ENCODE peak calls at places on chromosomes 7 and 10, in nine cellular contexts. E, L, V, B, G, Y, N, X and T are unnamed samples.

GRCh38 chr10:95308389-95309302 is 17.8 kb upstream of the PDLIM1 start:
- DNase-seq in Y (peak), E (no peak), L (peak), V (peak), G (no peak), X (no peak), N (no peak), B (peak), T (peak)

GRCh38 chr7:138186951-138187351 is 110.7 kb downstream of the AKR1D1 start:
- DNase-seq in V (no peak), B (peak), G (no peak), N (no peak), L (peak), Y (peak), X (no peak), E (no peak), T (peak)

GRCh38 chr7:20787658-20788057 is 972 bp upstream of the SP8 start:
- DNase-seq in V (no peak), N (peak), B (no peak), E (no peak), G (no peak), L (no peak), X (no peak), Y (no peak), T (no peak)

GRCh38 chr10:44185315-44185666 is 199.6 kb downstream of the CXCL12 start:
- DNase-seq in V (no peak), G (no peak), L (no peak), B (no peak), X (no peak), E (no peak), Y (no peak), N (no peak), T (no peak)

GRCh38 chr7:8176370-8177081 is 85.4 kb downstream of the ICA1 start:
- DNase-seq in N (no peak), B (no peak), V (no peak), L (no peak), E (peak), X (peak), Y (no peak), G (peak), T (no peak)

GRCh38 chr7:767580-767940 is 40.5 kb upstream of the PRKAR1B start:
- DNase-seq in L (no peak), X (no peak), E (no peak), B (no peak), G (peak), V (no peak), Y (no peak), N (no peak), T (peak)

GRCh38 chr10:120861200-120861599 is 10.0 kb downstream of the WDR11 start:
- DNase-seq in Y (no peak), L (no peak), E (no peak), B (no peak), G (no peak), V (no peak), N (no peak), X (no peak), T (no peak)

GRCh38 chr7:150898475-150899011 is 46.2 kb downstream of the AOC1 start:
- DNase-seq in G (peak), V (peak), L (peak), N (peak), E (peak), B (peak), Y (peak), X (peak), T (no peak)

GRCh38 chr7:18515067-18515466 is 19.5 kb downstream of the HDAC9 start:
- DNase-seq in V (peak), X (no peak), E (no peak), Y (peak), G (no peak), B (no peak), N (no peak), L (peak), T (no peak)

GRCh38 chr10:126932516-126932915 is 27.3 kb downstream of the DOCK1 start:
- DNase-seq in X (no peak), N (no peak), Y (no peak), L (no peak), G (no peak), B (no peak), V (no peak), E (no peak), T (no peak)

GRCh38 chr7:114857605-114858004 is 64.3 kb upstream of the MDFIC start:
- DNase-seq in B (no peak), E (no peak), V (no peak), G (no peak), X (no peak), L (no peak), Y (no peak), N (no peak), T (no peak)

GRCh38 chr10:84825330-84825729 is 496.9 kb downstream of the CCSER2 start:
- DNase-seq in B (peak), Y (peak), X (no peak), V (no peak), L (peak), G (no peak), N (no peak), E (no peak), T (peak)

GRCh38 chr7:3393862-3394261 is 92.8 kb downstream of the SDK1 start:
- DNase-seq in Y (peak), X (no peak), N (no peak), L (no peak), B (no peak), E (no peak), G (no peak), V (no peak), T (no peak)

GRCh38 chr10:32340596-32341180 is 6.3 kb downstream of the EPC1 start:
- DNase-seq in G (no peak), V (no peak), E (no peak), X (no peak), Y (no peak), N (no peak), B (no peak), L (no peak), T (no peak)

GRCh38 chr10:25952857-25953256 is 18.8 kb downstream of the MYO3A start:
- DNase-seq in B (no peak), G (no peak), N (no peak), X (peak), V (no peak), Y (no peak), E (no peak), L (no peak), T (no peak)

GRCh38 chr7:5296627-5297226 is 14.0 kb downstream of the SLC29A4 start:
- DNase-seq in E (peak), G (no peak), V (no peak), B (no peak), X (peak), N (peak), Y (no peak), L (no peak), T (no peak)

GRCh38 chr7:120582916-120583315 is 275.0 kb downstream of the TSPAN12 start:
- DNase-seq in X (no peak), E (no peak), V (no peak), Y (no peak), N (no peak), B (no peak), L (no peak), G (no peak), T (no peak)

GRCh38 chr10:27794157-27794556 is 48.5 kb upstream of the MKX start:
- DNase-seq in X (no peak), B (no peak), Y (no peak), V (peak), L (no peak), E (no peak), G (no peak), N (no peak), T (no peak)

GRCh38 chr7:34077168-34077567 is 171.8 kb downstream of the BMPER start:
- DNase-seq in E (no peak), X (no peak), B (no peak), L (no peak), Y (no peak), G (no peak), V (no peak), N (no peak), T (no peak)

GRCh38 chr7:138303230-138304070 is 156.6 kb upstream of the TRIM24 start:
- DNase-seq in G (no peak), Y (no peak), B (no peak), V (no peak), L (no peak), X (no peak), N (no peak), E (no peak), T (no peak)

GRCh38 chr7:41814888-41815287 is 112.0 kb upstream of the INHBA start:
- DNase-seq in Y (no peak), B (no peak), E (no peak), N (no peak), X (no peak), L (no peak), V (no peak), G (no peak), T (no peak)